ENCODE peak calls at places on chromosome 10, in four cellular contexts. Z is activated CD8-positive, alpha-beta T cell treated with anti-CD3 and anti-CD28 coated beads for 36 hours; A is esophagus squamous epithelium; T is tibial artery. N is an unnamed sample.

GRCh38 chr10:124592101-124592500 is 130.5 kb downstream of the LHPP start:
- DNase-seq in Z (no peak), A (no peak), T (no peak), N (no peak)

GRCh38 chr10:95840121-95840520 is 67.7 kb upstream of the CC2D2B start:
- DNase-seq in Z (no peak), A (no peak), T (no peak), N (no peak)

GRCh38 chr10:89480047-89480446 is 55.3 kb downstream of the SLC16A12 start:
- DNase-seq in Z (no peak), A (no peak), T (no peak), N (no peak)

GRCh38 chr10:52004342-52004949 is 305.1 kb upstream of the CSTF2T start:
- DNase-seq in Z (no peak), A (no peak), T (no peak), N (peak)

GRCh38 chr10:78474743-78475142 is 441.1 kb downstream of the RPS24 start:
- DNase-seq in Z (no peak), A (no peak), T (no peak), N (no peak)

GRCh38 chr10:4221315-4221714 is 436.3 kb upstream of the KLF6 start:
- DNase-seq in Z (peak), A (no peak), T (no peak), N (peak)

GRCh38 chr10:42973870-42974692 is 102.8 kb upstream of the RET start:
- DNase-seq in Z (no peak), A (no peak), T (peak), N (peak)

GRCh38 chr10:121406823-121407545 is 191.3 kb downstream of the FGFR2 start:
- DNase-seq in Z (no peak), A (no peak), T (peak), N (no peak)

GRCh38 chr10:70090951-70091350 is 38.3 kb downstream of the MACROH2A2 start:
- DNase-seq in Z (no peak), A (no peak), T (no peak), N (no peak)

GRCh38 chr10:42932735-42933453 is 144.0 kb upstream of the RET start:
- DNase-seq in Z (peak), A (no peak), T (no peak), N (no peak)

GRCh38 chr10:88411772-88412349 is 171.3 kb downstream of the RNLS start:
- DNase-seq in Z (peak), A (no peak), T (no peak), N (peak)

GRCh38 chr10:108465871-108466641 is 1301.5 kb upstream of the SORCS1 start:
- DNase-seq in Z (peak), A (no peak), T (no peak), N (no peak)

GRCh38 chr10:74437822-74438221 is 286.8 kb downstream of the ADK start:
- DNase-seq in Z (no peak), A (no peak), T (no peak), N (no peak)

GRCh38 chr10:114087655-114088054 is 44.0 kb downstream of the ADRB1 start:
- DNase-seq in Z (no peak), A (no peak), T (no peak), N (no peak)

GRCh38 chr10:93221521-93221920 is 147.8 kb downstream of the CYP26A1 start:
- DNase-seq in Z (no peak), A (no peak), T (no peak), N (no peak)

GRCh38 chr10:103765168-103765567 is 90.2 kb downstream of the SH3PXD2A start:
- DNase-seq in Z (no peak), A (no peak), T (no peak), N (no peak)

GRCh38 chr10:58693919-58694318 is 181.2 kb downstream of the BICC1 start:
- DNase-seq in Z (no peak), A (no peak), T (no peak), N (no peak)

GRCh38 chr10:1654247-1654646 is 83.1 kb downstream of the ADARB2 start:
- DNase-seq in Z (no peak), A (no peak), T (peak), N (no peak)

GRCh38 chr10:46787321-46787615 is 124.0 kb upstream of the PTPN20 start:
- DNase-seq in Z (peak), A (no peak), T (no peak), N (peak)

GRCh38 chr10:69359089-69360025 is 57.4 kb downstream of the TACR2 start:
- DNase-seq in Z (peak), A (no peak), T (no peak), N (peak)

GRCh38 chr10:104092749-104093148 is 7.1 kb upstream of the COL17A1 start:
- DNase-seq in Z (no peak), A (no peak), T (no peak), N (no peak)

GRCh38 chr10:104297697-104298660 is 29.0 kb downstream of the GSTO2 start:
- DNase-seq in Z (peak), A (no peak), T (no peak), N (peak)

GRCh38 chr10:130167707-130168106 is 31.5 kb downstream of the GLRX3 start:
- DNase-seq in Z (no peak), A (no peak), T (no peak), N (no peak)

GRCh38 chr10:102505462-102506115 is 1.8 kb downstream of the SUFU start:
- DNase-seq in Z (no peak), A (no peak), T (peak), N (no peak)

GRCh38 chr10:46084321-46085165 is 38.5 kb upstream of the MSMB start:
- DNase-seq in Z (no peak), A (no peak), T (no peak), N (no peak)

GRCh38 chr10:103752680-103753248 is 102.6 kb downstream of the SH3PXD2A start:
- DNase-seq in Z (peak), A (no peak), T (no peak), N (peak)

GRCh38 chr10:19791032-19791431 is 25.2 kb upstream of the PLXDC2 start:
- DNase-seq in Z (no peak), A (no peak), T (no peak), N (no peak)

GRCh38 chr10:131074682-131075081 is 236.8 kb downstream of the TCERG1L start:
- DNase-seq in Z (no peak), A (no peak), T (no peak), N (no peak)

GRCh38 chr10:1662361-1663025 is 74.8 kb downstream of the ADARB2 start:
- DNase-seq in Z (no peak), A (no peak), T (peak), N (peak)

GRCh38 chr10:133139561-133140065 is 20.4 kb upstream of the KNDC1 start:
- DNase-seq in Z (no peak), A (no peak), T (peak), N (peak)

GRCh38 chr10:111972109-111972508 is 211.5 kb downstream of the GPAM start:
- DNase-seq in Z (no peak), A (no peak), T (no peak), N (no peak)

GRCh38 chr10:130021373-130021950 is 57.4 kb upstream of the EBF3 start:
- DNase-seq in Z (no peak), A (no peak), T (peak), N (peak)

GRCh38 chr10:122142652-122143237 is 128.4 kb upstream of the BTBD16 start:
- DNase-seq in Z (peak), A (no peak), T (no peak), N (peak)

GRCh38 chr10:43043342-43043772 is 33.5 kb upstream of the RET start:
- DNase-seq in Z (no peak), A (no peak), T (peak), N (no peak)

GRCh38 chr10:2921956-2922680 is 145.2 kb upstream of the PFKP start:
- DNase-seq in Z (no peak), A (no peak), T (no peak), N (peak)

GRCh38 chr10:121974019-121974534 is 940 bp downstream of the NSMCE4A start:
- DNase-seq in Z (no peak), A (no peak), T (no peak), N (no peak)

GRCh38 chr10:6590100-6590499 is 10.0 kb upstream of the PRKCQ start:
- DNase-seq in Z (no peak), A (no peak), T (no peak), N (no peak)

GRCh38 chr10:43082087-43082486 is 5.2 kb downstream of the RET start:
- DNase-seq in Z (no peak), A (no peak), T (no peak), N (no peak)

N was measured in NB4.